ENCODE peak calls at places on chromosomes 4 and X, in seven cellular contexts. One of them, this sample, is unnamed. For H3K36me3, the result is how much of the 10 kb centered on the place peaks cover.

GRCh38 chrX:154484255-154485149 is 1.9 kb downstream of the UBL4A start:
- DNase-seq in HCT116: no peak
- DNase-seq in mammary epithelial cell: no peak
- DNase-seq in ovary: no peak
- DNase-seq in transverse colon: peak
- DNase-seq in right lobe of liver: no peak
- DNase-seq in HepG2: no peak
- DNase-seq in this sample: no peak

GRCh38 chr4:40909363-40909876 is 159.7 kb downstream of the NSUN7 start:
- DNase-seq in HCT116: peak
- DNase-seq in HepG2: no peak
- DNase-seq in transverse colon: no peak
- DNase-seq in right lobe of liver: no peak
- DNase-seq in ovary: no peak
- DNase-seq in mammary epithelial cell: peak
- DNase-seq in this sample: no peak

GRCh38 chrX:14673764-14674163 is 144.4 kb downstream of the GLRA2 start:
- DNase-seq in transverse colon: peak
- DNase-seq in mammary epithelial cell: peak
- DNase-seq in ovary: no peak
- DNase-seq in HepG2: peak
- DNase-seq in HCT116: peak
- DNase-seq in right lobe of liver: no peak
- DNase-seq in this sample: peak

GRCh38 chr4:157978680-157979361 is 194.0 kb downstream of the GASK1B start:
- DNase-seq in mammary epithelial cell: peak
- DNase-seq in HCT116: peak
- DNase-seq in transverse colon: peak
- DNase-seq in right lobe of liver: peak
- DNase-seq in ovary: peak
- DNase-seq in HepG2: peak
- DNase-seq in this sample: peak

GRCh38 chrX:3076416-3076991 is 35.2 kb downstream of the ARSF start:
- DNase-seq in HCT116: no peak
- DNase-seq in ovary: no peak
- DNase-seq in HepG2: no peak
- DNase-seq in transverse colon: no peak
- DNase-seq in mammary epithelial cell: no peak
- DNase-seq in right lobe of liver: no peak
- DNase-seq in this sample: no peak

GRCh38 chr4:54061873-54062272 is 2.5 kb downstream of the CHIC2 start:
- DNase-seq in right lobe of liver: no peak
- DNase-seq in HepG2: no peak
- DNase-seq in mammary epithelial cell: no peak
- DNase-seq in ovary: no peak
- DNase-seq in HCT116: no peak
- DNase-seq in transverse colon: no peak
- DNase-seq in this sample: no peak

GRCh38 chr4:7658297-7659204 is 223.8 kb upstream of the PSAPL1 start:
- DNase-seq in ovary: no peak
- DNase-seq in transverse colon: no peak
- DNase-seq in right lobe of liver: no peak
- DNase-seq in HepG2: peak
- DNase-seq in HCT116: no peak
- DNase-seq in mammary epithelial cell: no peak
- DNase-seq in this sample: no peak

GRCh38 chrX:63657821-63658220 is 127.2 kb downstream of the ARHGEF9 start:
- DNase-seq in HepG2: no peak
- DNase-seq in mammary epithelial cell: peak
- DNase-seq in right lobe of liver: no peak
- DNase-seq in transverse colon: no peak
- DNase-seq in ovary: no peak
- DNase-seq in HCT116: peak
- DNase-seq in this sample: no peak

GRCh38 chrX:23770142-23770541 is 12.8 kb upstream of the SAT1 start:
- DNase-seq in ovary: no peak
- DNase-seq in right lobe of liver: no peak
- DNase-seq in mammary epithelial cell: no peak
- DNase-seq in HCT116: no peak
- DNase-seq in transverse colon: no peak
- DNase-seq in HepG2: no peak
- DNase-seq in this sample: no peak

GRCh38 chrX:14243823-14244222 is 214.1 kb upstream of the GEMIN8 start:
- DNase-seq in ovary: no peak
- DNase-seq in right lobe of liver: no peak
- DNase-seq in transverse colon: no peak
- DNase-seq in mammary epithelial cell: no peak
- DNase-seq in HCT116: no peak
- DNase-seq in HepG2: no peak
- DNase-seq in this sample: no peak

GRCh38 chr4:140579278-140579677 is 10.5 kb upstream of the UCP1 start:
- DNase-seq in mammary epithelial cell: no peak
- DNase-seq in right lobe of liver: no peak
- DNase-seq in transverse colon: no peak
- DNase-seq in HCT116: no peak
- DNase-seq in HepG2: no peak
- DNase-seq in ovary: peak
- DNase-seq in this sample: peak

GRCh38 chr4:112284166-112284565 is 1.5 kb downstream of the TIFA start:
- DNase-seq in mammary epithelial cell: peak
- DNase-seq in HepG2: no peak
- DNase-seq in transverse colon: no peak
- DNase-seq in ovary: no peak
- DNase-seq in HCT116: no peak
- DNase-seq in right lobe of liver: no peak
- DNase-seq in this sample: peak

GRCh38 chr4:155442267-155443105 is 65.7 kb upstream of the MAP9 start:
- DNase-seq in mammary epithelial cell: peak
- DNase-seq in transverse colon: peak
- DNase-seq in HCT116: peak
- DNase-seq in HepG2: peak
- DNase-seq in ovary: peak
- DNase-seq in right lobe of liver: peak
- DNase-seq in this sample: peak

GRCh38 chrX:154546354-154547244 is at the start of gene G6PD:
- DNase-seq in right lobe of liver: no peak
- DNase-seq in ovary: no peak
- DNase-seq in mammary epithelial cell: peak
- DNase-seq in HCT116: peak
- DNase-seq in transverse colon: peak
- DNase-seq in HepG2: peak
- DNase-seq in this sample: peak

GRCh38 chr4:123109129-123109528 is 186.7 kb upstream of the NUDT6 start:
- DNase-seq in right lobe of liver: no peak
- DNase-seq in mammary epithelial cell: no peak
- DNase-seq in HCT116: no peak
- DNase-seq in transverse colon: no peak
- DNase-seq in HepG2: no peak
- DNase-seq in ovary: no peak
- DNase-seq in this sample: no peak

GRCh38 chr4:74109116-74109791 is 10.3 kb upstream of the CXCL2 start:
- DNase-seq in HepG2: no peak
- DNase-seq in HCT116: peak
- DNase-seq in mammary epithelial cell: peak
- DNase-seq in right lobe of liver: no peak
- DNase-seq in ovary: no peak
- DNase-seq in transverse colon: peak
- DNase-seq in this sample: peak

GRCh38 chr4:81351653-81352455 is 119.9 kb downstream of the RASGEF1B start:
- DNase-seq in transverse colon: peak
- DNase-seq in mammary epithelial cell: peak
- DNase-seq in ovary: peak
- DNase-seq in HCT116: peak
- DNase-seq in right lobe of liver: peak
- DNase-seq in HepG2: peak
- DNase-seq in this sample: peak

GRCh38 chr4:145937021-145937861 is 1.4 kb downstream of the ZNF827 start:
- DNase-seq in transverse colon: peak
- DNase-seq in HCT116: no peak
- DNase-seq in HepG2: no peak
- DNase-seq in right lobe of liver: peak
- DNase-seq in mammary epithelial cell: peak
- DNase-seq in ovary: peak
- DNase-seq in this sample: peak

GRCh38 chr4:125187221-125187620 is 127.5 kb upstream of the FAT4 start:
- DNase-seq in mammary epithelial cell: peak
- DNase-seq in HCT116: no peak
- DNase-seq in right lobe of liver: no peak
- DNase-seq in transverse colon: no peak
- DNase-seq in ovary: no peak
- DNase-seq in HepG2: no peak
- DNase-seq in this sample: no peak

DNA sequence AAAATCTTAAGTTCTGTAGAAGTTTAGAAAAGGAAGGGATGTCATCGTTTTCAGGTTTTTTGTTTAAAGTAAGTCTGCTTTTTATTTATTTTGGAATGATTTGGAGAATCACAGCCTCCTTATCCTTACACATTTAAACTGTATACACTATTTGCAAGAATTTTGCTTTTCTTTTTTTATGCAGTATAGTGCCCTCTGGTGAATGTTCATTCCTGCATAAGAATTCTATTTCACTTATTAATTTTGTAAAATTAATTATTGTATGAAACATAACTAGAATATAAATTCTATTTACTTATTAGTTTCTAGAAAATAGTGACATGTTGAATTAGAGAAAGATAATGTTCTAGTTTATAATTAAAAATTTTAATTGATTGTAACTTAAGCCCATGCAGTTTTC is 44.6 kb downstream of the DACH2 start:
- DNase-seq in HCT116: no peak
- DNase-seq in HepG2: no peak
- DNase-seq in right lobe of liver: no peak
- DNase-seq in ovary: no peak
- DNase-seq in transverse colon: no peak
- DNase-seq in mammary epithelial cell: no peak
- DNase-seq in this sample: no peak
- TF ChIP-seq CTCF in HCT116: no peak
- TF ChIP-seq CTCF in HepG2: no peak
- TF ChIP-seq CTCF in right lobe of liver: no peak
- TF ChIP-seq CTCF in ovary: no peak
- TF ChIP-seq CTCF in transverse colon: no peak
- TF ChIP-seq CTCF in mammary epithelial cell: no peak
- TF ChIP-seq CTCF in this sample: no peak

GRCh38 chrX:10576777-10577444 is 43.5 kb downstream of the MID1 start:
- DNase-seq in right lobe of liver: no peak
- DNase-seq in ovary: no peak
- DNase-seq in transverse colon: no peak
- DNase-seq in HepG2: no peak
- DNase-seq in HCT116: no peak
- DNase-seq in mammary epithelial cell: no peak
- DNase-seq in this sample: peak

GRCh38 chrX:10582215-10582733 is 38.1 kb downstream of the MID1 start:
- DNase-seq in transverse colon: no peak
- DNase-seq in right lobe of liver: no peak
- DNase-seq in HepG2: no peak
- DNase-seq in mammary epithelial cell: no peak
- DNase-seq in HCT116: peak
- DNase-seq in ovary: no peak
- DNase-seq in this sample: no peak

GRCh38 chrX:10577863-10578262 is 42.5 kb downstream of the MID1 start:
- DNase-seq in ovary: no peak
- DNase-seq in transverse colon: no peak
- DNase-seq in right lobe of liver: no peak
- DNase-seq in HCT116: no peak
- DNase-seq in HepG2: no peak
- DNase-seq in mammary epithelial cell: no peak
- DNase-seq in this sample: no peak

GRCh38 chrX:10579753-10580060 is 40.7 kb downstream of the MID1 start:
- DNase-seq in transverse colon: no peak
- DNase-seq in mammary epithelial cell: no peak
- DNase-seq in HCT116: peak
- DNase-seq in HepG2: no peak
- DNase-seq in ovary: no peak
- DNase-seq in right lobe of liver: no peak
- DNase-seq in this sample: no peak

GRCh38 chrX:10579018-10579752 is 41.2 kb downstream of the MID1 start:
- DNase-seq in HepG2: peak
- DNase-seq in HCT116: peak
- DNase-seq in right lobe of liver: no peak
- DNase-seq in transverse colon: no peak
- DNase-seq in ovary: no peak
- DNase-seq in mammary epithelial cell: peak
- DNase-seq in this sample: no peak
- H3K27ac ChIP-seq in HepG2: no peak
- H3K27ac ChIP-seq in HCT116: peak
- H3K27ac ChIP-seq in right lobe of liver: peak
- H3K27ac ChIP-seq in transverse colon: peak
- H3K27ac ChIP-seq in ovary: no peak
- H3K27ac ChIP-seq in mammary epithelial cell: peak
- H3K27ac ChIP-seq in this sample: no peak

DNA sequence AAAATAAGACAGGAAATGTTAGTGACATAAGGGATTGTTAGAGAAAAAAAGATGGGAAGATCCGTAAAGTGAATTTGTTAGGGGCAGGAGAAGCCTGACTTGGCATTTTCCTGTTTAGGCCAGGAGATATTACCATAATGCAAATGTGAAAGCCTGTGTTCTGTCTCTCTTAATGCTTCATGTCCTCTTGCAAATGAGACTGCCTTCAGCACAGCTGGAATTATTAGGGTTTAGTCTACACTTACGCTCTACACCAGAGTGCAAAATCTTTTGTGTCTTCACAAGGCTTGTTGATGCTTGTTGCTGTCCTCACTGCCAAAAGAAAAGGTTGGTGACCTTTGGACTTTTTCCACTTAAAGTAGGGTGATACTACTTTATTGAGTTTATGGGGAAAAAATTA is 56.8 kb downstream of the JADE1 start:
- DNase-seq in HepG2: no peak
- DNase-seq in mammary epithelial cell: no peak
- DNase-seq in right lobe of liver: no peak
- DNase-seq in transverse colon: no peak
- DNase-seq in ovary: no peak
- DNase-seq in HCT116: no peak
- DNase-seq in this sample: no peak
- H3K36me3 ChIP-seq in HepG2: half or more
- H3K36me3 ChIP-seq in mammary epithelial cell: under half
- H3K36me3 ChIP-seq in right lobe of liver: under half
- H3K36me3 ChIP-seq in transverse colon: under half
- H3K36me3 ChIP-seq in ovary: under half
- H3K36me3 ChIP-seq in HCT116: under half
- H3K36me3 ChIP-seq in this sample: under half

GRCh38 chr4:84239278-84239845 is 259.7 kb downstream of the NKX6-1 start:
- DNase-seq in mammary epithelial cell: no peak
- DNase-seq in transverse colon: no peak
- DNase-seq in right lobe of liver: no peak
- DNase-seq in HepG2: no peak
- DNase-seq in ovary: no peak
- DNase-seq in HCT116: no peak
- DNase-seq in this sample: peak

GRCh38 chr4:84237008-84237407 is 262.1 kb downstream of the NKX6-1 start:
- DNase-seq in mammary epithelial cell: peak
- DNase-seq in HCT116: no peak
- DNase-seq in HepG2: no peak
- DNase-seq in transverse colon: no peak
- DNase-seq in ovary: no peak
- DNase-seq in right lobe of liver: no peak
- DNase-seq in this sample: no peak

GRCh38 chr4:84235131-84235530 is 264.0 kb downstream of the NKX6-1 start:
- DNase-seq in transverse colon: no peak
- DNase-seq in HCT116: no peak
- DNase-seq in mammary epithelial cell: no peak
- DNase-seq in right lobe of liver: no peak
- DNase-seq in HepG2: no peak
- DNase-seq in ovary: no peak
- DNase-seq in this sample: no peak

GRCh38 chr4:84235545-84235944 is 263.5 kb downstream of the NKX6-1 start:
- DNase-seq in ovary: no peak
- DNase-seq in HepG2: no peak
- DNase-seq in mammary epithelial cell: no peak
- DNase-seq in HCT116: no peak
- DNase-seq in transverse colon: no peak
- DNase-seq in right lobe of liver: no peak
- DNase-seq in this sample: no peak

GRCh38 chr4:84238247-84239090 is 260.6 kb downstream of the NKX6-1 start:
- DNase-seq in ovary: no peak
- DNase-seq in transverse colon: no peak
- DNase-seq in HepG2: no peak
- DNase-seq in HCT116: no peak
- DNase-seq in mammary epithelial cell: peak
- DNase-seq in right lobe of liver: no peak
- DNase-seq in this sample: no peak
- TF ChIP-seq CTCF in ovary: no peak
- TF ChIP-seq CTCF in transverse colon: no peak
- TF ChIP-seq CTCF in HepG2: no peak
- TF ChIP-seq CTCF in HCT116: no peak
- TF ChIP-seq CTCF in mammary epithelial cell: no peak
- TF ChIP-seq CTCF in right lobe of liver: no peak
- TF ChIP-seq CTCF in this sample: peak

This sample was measured in thyroid gland.